ENCODE peak calls at places on chromosomes 11 and 22, in nine cellular contexts. D is GM19239; N is T-helper 17 cell; M is coronary artery; J is NCI-H510A; L is EH; H is neuronal stem cell; R is ELR; S is activated naive CD4-positive, alpha-beta T cell treated with Interleukin-2 at 50 U/mL for 16 hours. Y is an unnamed sample.

GRCh38 chr11:75244052-75244814 is 3.7 kb downstream of the TPBGL start:
- DNase-seq in D (no peak), N (no peak), M (no peak), J (no peak), L (no peak), H (no peak), R (no peak), S (no peak), Y (no peak)

GRCh38 chr22:19871845-19872778 is 17.4 kb upstream of the GNB1L start:
- DNase-seq in D (no peak), N (peak), M (peak), J (no peak), L (no peak), H (no peak), R (no peak), S (no peak), Y (no peak)

GRCh38 chr11:88280673-88281316 is 56.7 kb downstream of the CTSC start:
- DNase-seq in D (no peak), N (no peak), M (no peak), J (no peak), L (peak), H (no peak), R (no peak), S (no peak), Y (no peak)

GRCh38 chr11:34565417-34566208 is 52.0 kb upstream of the ELF5 start:
- DNase-seq in D (no peak), N (no peak), M (no peak), J (no peak), L (peak), H (no peak), R (peak), S (no peak), Y (peak)

GRCh38 chr11:13717331-13717730 is 48.9 kb downstream of the FAR1 start:
- DNase-seq in D (no peak), N (no peak), M (no peak), J (no peak), L (peak), H (no peak), R (peak), S (no peak), Y (no peak)

GRCh38 chr11:62446091-62446490 is 27.3 kb downstream of the SCGB1A1 start:
- DNase-seq in D (no peak), N (no peak), M (no peak), J (no peak), L (no peak), H (no peak), R (no peak), S (no peak), Y (no peak)

GRCh38 chr11:32131321-32131720 is 40.4 kb downstream of the RCN1 start:
- DNase-seq in D (no peak), N (no peak), M (no peak), J (no peak), L (peak), H (no peak), R (peak), S (no peak), Y (peak)

GRCh38 chr11:19316434-19316833 is 75.7 kb upstream of the E2F8 start:
- DNase-seq in D (no peak), N (no peak), M (no peak), J (no peak), L (no peak), H (no peak), R (no peak), S (no peak), Y (no peak)

GRCh38 chr11:12377106-12377823 is at the start of gene PARVA:
- DNase-seq in D (no peak), N (no peak), M (peak), J (peak), L (peak), H (peak), R (peak), S (no peak), Y (peak)

GRCh38 chr11:97361812-97362378 is 972.1 kb downstream of the JRKL start:
- DNase-seq in D (no peak), N (no peak), M (no peak), J (no peak), L (no peak), H (no peak), R (peak), S (no peak), Y (no peak)

GRCh38 chr11:126257764-126258163 is 10.9 kb downstream of the SRPRA start:
- DNase-seq in D (no peak), N (no peak), M (no peak), J (no peak), L (peak), H (no peak), R (peak), S (no peak), Y (no peak)

GRCh38 chr22:43901976-43902643 is 10.3 kb upstream of the PNPLA5 start:
- DNase-seq in D (no peak), N (no peak), M (no peak), J (no peak), L (peak), H (no peak), R (peak), S (no peak), Y (peak)

GRCh38 chr11:36041988-36042606 is 98.2 kb downstream of the LDLRAD3 start:
- DNase-seq in D (no peak), N (no peak), M (no peak), J (no peak), L (peak), H (no peak), R (peak), S (no peak), Y (peak)

GRCh38 chr11:41281131-41281742 is 178.2 kb downstream of the LRRC4C start:
- DNase-seq in D (no peak), N (no peak), M (no peak), J (no peak), L (no peak), H (no peak), R (no peak), S (no peak), Y (no peak)

GRCh38 chr11:36512016-36512415 is 1.9 kb upstream of the TRAF6 start:
- DNase-seq in D (no peak), N (no peak), M (no peak), J (no peak), L (peak), H (no peak), R (peak), S (no peak), Y (no peak)

GRCh38 chr22:41127447-41127846 is 35.1 kb downstream of the EP300 start:
- DNase-seq in D (no peak), N (no peak), M (no peak), J (no peak), L (no peak), H (no peak), R (no peak), S (no peak), Y (no peak)

GRCh38 chr11:128343870-128344269 is 243.5 kb downstream of the ETS1 start:
- DNase-seq in D (no peak), N (no peak), M (no peak), J (no peak), L (no peak), H (no peak), R (no peak), S (no peak), Y (no peak)

GRCh38 chr22:20956258-20957117 is 10.6 kb upstream of the AIFM3 start:
- DNase-seq in D (no peak), N (no peak), M (no peak), J (no peak), L (peak), H (no peak), R (peak), S (no peak), Y (no peak)

GRCh38 chr11:19849107-19849789 is 136.6 kb downstream of the NAV2 start:
- DNase-seq in D (no peak), N (no peak), M (no peak), J (no peak), L (peak), H (no peak), R (no peak), S (no peak), Y (no peak)

GRCh38 chr22:24236656-24237055 is 8.2 kb downstream of the GGT5 start:
- DNase-seq in D (no peak), N (no peak), M (no peak), J (no peak), L (peak), H (no peak), R (no peak), S (no peak), Y (no peak)

GRCh38 chr11:32774081-32774480 is 20.4 kb downstream of the CCDC73 start:
- DNase-seq in D (no peak), N (no peak), M (no peak), J (no peak), L (no peak), H (no peak), R (no peak), S (no peak), Y (no peak)

GRCh38 chr22:45575607-45576272 is 73.1 kb downstream of the FBLN1 start:
- DNase-seq in D (no peak), N (no peak), M (no peak), J (no peak), L (no peak), H (no peak), R (no peak), S (no peak), Y (no peak)

GRCh38 chr11:60872952-60873524 is 5.7 kb downstream of the ZP1 start:
- DNase-seq in D (no peak), N (no peak), M (no peak), J (no peak), L (peak), H (no peak), R (peak), S (no peak), Y (peak)

GRCh38 chr11:47589504-47590025 is 3.1 kb downstream of the FAM180B start:
- DNase-seq in D (no peak), N (no peak), M (no peak), J (no peak), L (no peak), H (no peak), R (no peak), S (no peak), Y (no peak)

GRCh38 chr22:35918466-35918865 is 110.2 kb downstream of the RBFOX2 start:
- DNase-seq in D (no peak), N (no peak), M (no peak), J (no peak), L (peak), H (no peak), R (no peak), S (no peak), Y (no peak)

GRCh38 chr11:129815596-129816461 is at the start of gene TMEM45B:
- DNase-seq in D (no peak), N (no peak), M (no peak), J (peak), L (no peak), H (no peak), R (no peak), S (peak), Y (peak)

GRCh38 chr11:50298182-50298988 is 265.7 kb downstream of the OR4C45 start:
- DNase-seq in D (no peak), N (no peak), M (no peak), J (peak), L (peak), H (no peak), R (peak), S (no peak), Y (no peak)

GRCh38 chr22:43922123-43922522 is 1.5 kb upstream of the PNPLA3 start:
- DNase-seq in D (no peak), N (no peak), M (no peak), J (no peak), L (no peak), H (no peak), R (no peak), S (no peak), Y (peak)

GRCh38 chr11:67266424-67267187 is at the start of gene GRK2:
- DNase-seq in D (no peak), N (peak), M (peak), J (peak), L (peak), H (no peak), R (peak), S (peak), Y (peak)

GRCh38 chr11:81963018-81963417 is 770.6 kb downstream of the FAM181B start:
- DNase-seq in D (no peak), N (no peak), M (no peak), J (no peak), L (no peak), H (no peak), R (no peak), S (no peak), Y (peak)

GRCh38 chr22:40238425-40239344 is 61.0 kb downstream of the TNRC6B start:
- DNase-seq in D (no peak), N (no peak), M (no peak), J (no peak), L (peak), H (no peak), R (peak), S (peak), Y (no peak)

GRCh38 chr22:30871391-30872281 is 96.9 kb downstream of the MORC2 start:
- DNase-seq in D (no peak), N (no peak), M (peak), J (no peak), L (no peak), H (no peak), R (no peak), S (no peak), Y (no peak)

Y was measured in SW480.